ENCODE peak calls at places on chromosomes 3 and 15, in eight cellular contexts. F, U, Q, E, N, R, B and K are unnamed samples.

GRCh38 chr3:73685061-73685460 is 60.3 kb upstream of the PDZRN3 start:
- DNase-seq in E (no peak), F (no peak), R (no peak), B (no peak), N (no peak), Q (no peak), U (no peak), K (no peak)

GRCh38 chr3:17481116-17481515 is 261.3 kb downstream of the TBC1D5 start:
- DNase-seq in Q (peak; percentile 59), B (no peak), U (no peak), R (no peak), F (no peak), N (no peak), E (peak; percentile 91), K (no peak)

GRCh38 chr3:42689421-42690014 is 4.2 kb downstream of the KLHL40 start:
- DNase-seq in R (no peak), Q (peak; percentile 25), B (no peak), N (peak; percentile 40), U (no peak), E (no peak), F (no peak), K (no peak)

GRCh38 chr15:64197425-64197824 is 34.6 kb upstream of the PPIB start:
- DNase-seq in R (no peak), U (no peak), B (peak; percentile 36), E (no peak), N (no peak), F (no peak), Q (no peak), K (no peak)

GRCh38 chr15:72532991-72533601 is 59.0 kb downstream of the ARIH1 start:
- DNase-seq in U (no peak), B (no peak), E (no peak), F (no peak), Q (no peak), R (no peak), N (no peak), K (no peak)

GRCh38 chr15:40918146-40918798 is 10.9 kb upstream of the DLL4 start:
- DNase-seq in N (no peak), E (no peak), R (no peak), Q (no peak), B (no peak), F (no peak), U (no peak), K (no peak)

GRCh38 chr3:188915137-188915536 is 256.6 kb upstream of the TPRG1 start:
- DNase-seq in B (no peak), R (no peak), F (no peak), Q (no peak), E (no peak), U (no peak), N (no peak), K (no peak)

GRCh38 chr3:49567406-49567805 is 13.1 kb downstream of the BSN start:
- DNase-seq in N (no peak), Q (no peak), U (no peak), R (no peak), E (no peak), F (no peak), B (no peak), K (no peak)

GRCh38 chr3:9398715-9399708 is 1.6 kb downstream of the SETD5 start:
- DNase-seq in E (no peak), N (no peak), Q (no peak), B (no peak), U (no peak), F (no peak), R (no peak), K (no peak)

GRCh38 chr15:41096178-41096577 is 19.9 kb downstream of the INO80 start:
- DNase-seq in F (no peak), U (no peak), E (no peak), Q (no peak), B (no peak), N (no peak), R (no peak), K (no peak)

GRCh38 chr15:70473623-70474366 is 289.6 kb downstream of the UACA start:
- DNase-seq in F (no peak), E (no peak), N (no peak), B (no peak), U (no peak), R (no peak), Q (no peak), K (no peak)

GRCh38 chr15:70474367-70474681 is 289.0 kb downstream of the UACA start:
- DNase-seq in N (peak; percentile 80), Q (no peak), F (no peak), R (no peak), B (no peak), U (no peak), E (no peak), K (no peak)

GRCh38 chr15:70475921-70476320 is 287.4 kb downstream of the UACA start:
- DNase-seq in F (no peak), Q (no peak), N (no peak), B (no peak), R (no peak), E (no peak), U (no peak), K (no peak)

GRCh38 chr15:70475439-70475781 is 287.9 kb downstream of the UACA start:
- DNase-seq in N (no peak), U (no peak), E (no peak), Q (no peak), R (no peak), F (no peak), B (no peak), K (no peak)

GRCh38 chr15:70474682-70475438 is 288.5 kb downstream of the UACA start:
- DNase-seq in U (no peak), N (peak; percentile 83), Q (no peak), E (peak; percentile 93), F (peak; percentile 82), R (no peak), B (no peak), K (peak; percentile 94)
- TF ChIP-seq POLR2AphosphoS5 in U (no peak), N (peak; percentile 35), Q (no peak), E (peak; percentile 41), F (peak; percentile 29), R (no peak), B (peak; percentile 35), K (no peak)

GRCh38 chr3:14329842-14330241 is 72.6 kb upstream of the SLC6A6 start:
- DNase-seq in E (no peak), B (no peak), U (no peak), N (no peak), R (no peak), F (no peak), Q (no peak), K (no peak)

GRCh38 chr3:14331273-14331672 is 71.1 kb upstream of the SLC6A6 start:
- DNase-seq in N (no peak), R (no peak), E (peak; percentile 48), Q (no peak), U (no peak), B (no peak), F (no peak), K (no peak)

GRCh38 chr3:14328422-14328821 is 74.0 kb upstream of the SLC6A6 start:
- DNase-seq in R (no peak), U (no peak), Q (no peak), N (no peak), E (no peak), F (no peak), B (no peak), K (no peak)

GRCh38 chr3:14330508-14330907 is 71.9 kb upstream of the SLC6A6 start:
- DNase-seq in Q (peak; percentile 33), U (no peak), N (no peak), F (no peak), R (no peak), E (no peak), B (no peak), K (no peak)

DNA sequence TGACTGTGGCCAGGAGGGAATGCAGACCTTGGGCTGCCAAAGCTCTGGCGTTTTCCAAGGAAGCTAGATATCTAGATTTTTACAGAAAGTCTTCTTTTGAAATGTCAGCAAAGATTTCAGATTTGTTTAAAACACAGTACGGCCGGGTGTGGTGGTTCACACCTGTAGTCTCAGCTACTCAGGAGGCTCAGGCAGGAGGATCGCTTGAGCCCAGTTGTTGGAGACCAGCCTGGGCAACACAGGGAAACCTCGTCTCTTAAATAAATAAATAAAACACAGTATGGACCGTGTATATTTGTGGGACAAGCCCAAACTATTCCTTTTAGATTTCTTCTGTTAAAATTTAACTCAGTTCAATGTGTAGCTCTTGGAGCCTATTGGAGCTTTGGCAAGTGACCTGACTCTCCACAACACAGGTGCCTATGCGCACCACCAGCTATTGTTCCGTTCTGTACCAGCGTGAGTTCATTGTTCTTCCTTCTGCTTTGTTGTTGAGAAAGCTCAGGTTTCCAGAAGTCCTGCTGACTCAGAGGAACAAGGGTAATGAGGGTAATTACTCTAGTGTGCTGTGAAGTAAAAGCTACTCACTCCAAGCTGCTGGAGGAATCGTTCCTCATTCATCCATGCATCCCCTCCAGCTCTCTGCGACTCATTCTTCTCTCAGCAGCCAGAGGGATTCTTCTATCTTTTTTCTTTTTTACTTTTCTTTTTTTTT is 73.1 kb upstream of the SLC6A6 start:
- DNase-seq in N (no peak), B (no peak), Q (no peak), R (no peak), F (no peak), U (peak; percentile 44), E (peak; percentile 75), K (no peak)
- H3K27ac ChIP-seq in N (no peak overlapping the region), B (no peak overlapping the region), Q (no peak overlapping the region), R (no peak overlapping the region), F (no peak overlapping the region), U (no peak overlapping the region), E (peak overlapping the region; percentile 80), K (no peak overlapping the region)

DNA sequence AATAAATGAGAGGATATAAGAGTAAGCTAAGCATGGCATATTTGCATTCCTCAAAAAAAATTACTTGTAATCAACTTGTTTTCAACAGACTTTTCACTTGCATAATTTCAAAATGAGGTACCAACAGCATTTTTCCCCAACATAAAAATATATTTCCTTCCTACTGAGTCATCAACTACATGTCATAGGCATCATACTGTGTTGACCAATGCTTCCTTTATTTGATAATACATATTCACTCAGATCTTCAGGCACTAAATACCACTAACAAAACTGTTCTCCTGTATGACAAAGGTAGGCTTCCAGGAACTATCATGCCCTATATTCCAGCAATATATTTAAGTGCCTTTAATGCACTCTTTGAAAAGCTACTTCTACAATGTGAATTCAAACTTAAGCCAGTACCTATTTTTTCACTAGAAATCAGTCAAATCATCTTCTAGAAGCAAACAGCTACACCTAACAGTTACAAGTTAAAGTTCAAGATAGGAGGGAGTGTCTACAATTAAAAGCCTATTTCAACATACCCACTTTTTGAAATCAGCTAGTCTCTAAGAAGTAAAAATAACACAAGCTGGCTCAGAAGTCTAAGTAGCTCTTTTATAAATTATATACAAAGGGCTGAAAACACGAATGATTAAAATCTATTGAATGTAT is 11.3 kb downstream of the ADAM10 start:
- DNase-seq in U (no peak), Q (no peak), F (no peak), N (no peak), B (no peak), E (no peak), R (no peak), K (no peak)
- H3K4me1 ChIP-seq in U (peaks cover 2% of the 10 kb centered on the region), Q (peaks cover 58% of the 10 kb centered on the region), F (peaks cover 3% of the 10 kb centered on the region), N (peaks cover 57% of the 10 kb centered on the region), B (peaks cover 8% of the 10 kb centered on the region), E (peaks cover 86% of the 10 kb centered on the region), R (no peaks in the 10 kb centered on the region), K (no peaks in the 10 kb centered on the region)

GRCh38 chr3:115658337-115659181 is 35.2 kb downstream of the GAP43 start:
- DNase-seq in U (peak; percentile 72), R (peak; percentile 81), N (peak; percentile 90), E (peak; percentile 56), Q (peak; percentile 83), F (peak; percentile 4), B (peak; percentile 89), K (peak; percentile 58)
- TF ChIP-seq POLR2AphosphoS5 in U (peak; percentile 75), R (no peak), N (peak; percentile 70), E (peak; percentile 61), Q (no peak), F (peak; percentile 19), B (peak; percentile 61), K (no peak)